ENCODE peak calls at places on chromosomes 16 and 17, in four cellular contexts. N is psoas muscle, M is AG04450, V is right cardiac atrium. T is an unnamed sample.

GRCh38 chr17:37440424-37440823 is 33.7 kb downstream of the TADA2A start:
- DNase-seq in N (no peak), M (no peak), V (no peak), T (no peak)

GRCh38 chr17:49699967-49700575 is 7.7 kb downstream of the SLC35B1 start:
- DNase-seq in N (no peak), M (no peak), V (no peak), T (no peak)

GRCh38 chr17:58669853-58670252 is 22.0 kb downstream of the TEX14 start:
- DNase-seq in N (no peak), M (no peak), V (no peak), T (no peak)

GRCh38 chr16:22814330-22815105 is 556 bp downstream of the HS3ST2 start:
- DNase-seq in N (no peak), M (no peak), V (peak), T (no peak)

GRCh38 chr16:78505544-78506371 is 406.3 kb downstream of the WWOX start:
- DNase-seq in N (peak), M (no peak), V (peak), T (no peak)

GRCh38 chr16:2009791-2010510 is at the start of gene ZNF598:
- DNase-seq in N (peak), M (no peak), V (peak), T (no peak)

GRCh38 chr16:31713945-31714898 is 159.4 kb upstream of the ZNF267 start:
- DNase-seq in N (peak), M (no peak), V (no peak), T (no peak)

GRCh38 chr16:3187798-3188674 is at the start of gene OR1F1:
- DNase-seq in N (no peak), M (no peak), V (no peak), T (no peak)

GRCh38 chr17:30369995-30370394 is 8.7 kb upstream of the CPD start:
- DNase-seq in N (no peak), M (no peak), V (no peak), T (no peak)

GRCh38 chr16:70769131-70769530 is 31.8 kb downstream of the VAC14 start:
- DNase-seq in N (peak), M (no peak), V (peak), T (no peak)

GRCh38 chr17:7884581-7885356 is 3.8 kb upstream of the CHD3 start:
- DNase-seq in N (no peak), M (no peak), V (peak), T (no peak)

GRCh38 chr17:7673239-7673638 is 14.1 kb downstream of the TP53 start:
- DNase-seq in N (no peak), M (no peak), V (no peak), T (no peak)

GRCh38 chr16:54936979-54937672 is 6.5 kb downstream of the IRX5 start:
- DNase-seq in N (peak), M (no peak), V (peak), T (no peak)

GRCh38 chr16:81798311-81799137 is 19.4 kb downstream of the PLCG2 start:
- DNase-seq in N (no peak), M (no peak), V (peak), T (no peak)

GRCh38 chr16:56102159-56102798 is 89.0 kb upstream of the GNAO1 start:
- DNase-seq in N (peak), M (no peak), V (peak), T (no peak)

GRCh38 chr17:60557805-60558204 is 31.8 kb upstream of the APPBP2 start:
- DNase-seq in N (no peak), M (no peak), V (no peak), T (no peak)

GRCh38 chr16:734208-734980 is 6.4 kb downstream of the CIAO3 start:
- DNase-seq in N (no peak), M (no peak), V (peak), T (no peak)

GRCh38 chr17:76432712-76433336 is 20.1 kb downstream of the UBE2O start:
- DNase-seq in N (no peak), M (no peak), V (no peak), T (no peak)

GRCh38 chr16:381788-382717 is at the start of gene PGAP6:
- DNase-seq in N (peak), M (no peak), V (peak), T (no peak)

GRCh38 chr17:40558651-40559015 is 6.6 kb downstream of the CCR7 start:
- DNase-seq in N (no peak), M (no peak), V (no peak), T (no peak)

GRCh38 chr16:56637814-56638750 is at the start of gene MT1A:
- DNase-seq in N (peak), M (no peak), V (peak), T (no peak)

GRCh38 chr17:51739245-51739886 is 419.1 kb downstream of the CA10 start:
- DNase-seq in N (no peak), M (no peak), V (no peak), T (no peak)

GRCh38 chr17:31581022-31581483 is 189.6 kb downstream of the RAB11FIP4 start:
- DNase-seq in N (peak), M (no peak), V (peak), T (no peak)

GRCh38 chr17:63973930-63974593 is 1.3 kb upstream of the SCN4A start:
- DNase-seq in N (peak), M (no peak), V (peak), T (no peak)

GRCh38 chr17:79510071-79510470 is 100.8 kb downstream of the RBFOX3 start:
- DNase-seq in N (no peak), M (no peak), V (peak), T (no peak)

GRCh38 chr16:12674096-12674495 is 129.6 kb downstream of the CPPED1 start:
- DNase-seq in N (no peak), M (no peak), V (no peak), T (no peak)

DNA sequence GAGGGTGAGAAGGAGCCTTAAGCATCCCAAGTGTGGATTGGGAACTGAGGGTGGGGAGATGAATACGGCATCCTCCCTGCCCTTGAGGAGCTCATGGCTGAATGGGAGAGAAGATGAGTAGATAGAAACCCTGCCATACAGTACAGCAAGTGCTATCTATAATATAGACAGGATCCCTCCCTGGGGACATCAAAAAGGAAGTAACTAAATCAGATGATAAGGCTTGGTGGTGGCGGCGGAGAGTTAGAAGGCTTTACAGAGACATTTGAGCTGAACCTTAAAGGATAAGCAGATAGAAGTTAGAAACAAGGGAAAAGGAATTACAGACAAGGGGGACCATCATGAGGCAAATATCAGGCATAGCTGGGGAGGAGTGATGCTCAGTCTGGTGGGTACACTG is 67.5 kb upstream of the TMEM132E start:
- DNase-seq in N (no peak), M (no peak), V (no peak), T (no peak)
- H3K27ac ChIP-seq in N (no peak), M (no peak), V (no peak), T (no peak)

GRCh38 chr16:25110392-25110947 is 1.1 kb upstream of the LCMT1 start:
- DNase-seq in N (no peak), M (no peak), V (no peak), T (no peak)

GRCh38 chr16:25108054-25108453 is 3.5 kb upstream of the LCMT1 start:
- DNase-seq in N (no peak), M (no peak), V (no peak), T (no peak)

GRCh38 chr16:25109643-25110042 is 1.9 kb upstream of the LCMT1 start:
- DNase-seq in N (peak), M (peak), V (no peak), T (no peak)

GRCh38 chr16:25107466-25107792 is 4.1 kb upstream of the LCMT1 start:
- DNase-seq in N (no peak), M (no peak), V (no peak), T (no peak)

GRCh38 chr16:25106567-25107465 is 4.7 kb upstream of the LCMT1 start:
- DNase-seq in N (peak), M (peak), V (peak), T (peak)
- H3K27ac ChIP-seq in N (peak), M (peak), V (peak), T (peak)

DNA sequence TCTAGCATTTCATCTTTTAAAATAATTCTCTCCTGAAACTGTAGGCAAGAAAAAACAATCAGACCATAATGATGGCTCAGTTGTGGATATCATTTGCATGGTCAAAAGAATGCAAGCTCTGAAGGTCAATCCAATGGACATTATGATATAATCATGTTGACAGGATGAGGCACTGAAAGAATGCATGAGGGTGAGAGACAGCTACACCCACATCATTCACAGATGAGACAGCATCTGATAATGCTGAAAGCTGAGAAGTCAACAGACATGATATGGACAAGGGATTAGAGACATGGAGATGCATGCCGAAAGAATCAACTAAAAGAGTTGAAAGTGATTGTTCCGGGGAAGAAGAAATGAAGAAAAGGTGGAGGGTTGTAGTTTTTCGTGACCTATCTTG is 346.4 kb upstream of the CDH5 start:
- DNase-seq in N (no peak), M (no peak), V (no peak), T (no peak)
- H3K27ac ChIP-seq in N (no peak), M (no peak), V (no peak), T (no peak)

GRCh38 chr16:35516971-35517370 is 2057.6 kb downstream of the TP53TG3F start:
- DNase-seq in N (no peak), M (no peak), V (no peak), T (no peak)
- H3K27ac ChIP-seq in N (no peak), M (no peak), V (no peak), T (no peak)

GRCh38 chr17:53344778-53345177 is 477.9 kb upstream of the KIF2B start:
- DNase-seq in N (no peak), M (no peak), V (no peak), T (no peak)
- H3K27ac ChIP-seq in N (no peak), M (no peak), V (no peak), T (no peak)

GRCh38 chr17:38702900-38703741 is 2.0 kb upstream of the MLLT6 start:
- DNase-seq in N (no peak), M (no peak), V (peak), T (no peak)
- H3K27ac ChIP-seq in N (peak), M (peak), V (peak), T (peak)

GRCh38 chr16:85571813-85572619 is 41.1 kb upstream of the GSE1 start:
- DNase-seq in N (no peak), M (no peak), V (no peak), T (no peak)
- H3K27ac ChIP-seq in N (no peak), M (peak), V (no peak), T (peak)